ENCODE peak calls at places on chromosomes 11 and 22, in five cellular contexts. One of them, this sample, is unnamed.

GRCh38 chr22:28241637-28242290 is 322.7 kb upstream of the PITPNB start:
- DNase-seq in mucosa of gallbladder: no peak
- DNase-seq in kidney glomerular epithelial cell: no peak
- DNase-seq in RPMI8226: no peak
- DNase-seq in frontal cortex: no peak
- DNase-seq in this sample: no peak

GRCh38 chr11:127106142-127106541 is 105.6 kb upstream of the KIRREL3 start:
- DNase-seq in mucosa of gallbladder: peak
- DNase-seq in kidney glomerular epithelial cell: no peak
- DNase-seq in RPMI8226: no peak
- DNase-seq in frontal cortex: no peak
- DNase-seq in this sample: no peak

GRCh38 chr11:17012712-17013547 is 1.3 kb downstream of the PLEKHA7 start:
- DNase-seq in mucosa of gallbladder: peak
- DNase-seq in kidney glomerular epithelial cell: peak
- DNase-seq in RPMI8226: no peak
- DNase-seq in frontal cortex: peak
- DNase-seq in this sample: peak

GRCh38 chr11:62139526-62140301 is 15.9 kb downstream of the INCENP start:
- DNase-seq in mucosa of gallbladder: no peak
- DNase-seq in kidney glomerular epithelial cell: no peak
- DNase-seq in RPMI8226: no peak
- DNase-seq in frontal cortex: no peak
- DNase-seq in this sample: no peak

GRCh38 chr11:13965337-13965736 is 2.8 kb downstream of the SPON1 start:
- DNase-seq in mucosa of gallbladder: peak
- DNase-seq in kidney glomerular epithelial cell: no peak
- DNase-seq in RPMI8226: no peak
- DNase-seq in frontal cortex: no peak
- DNase-seq in this sample: no peak

GRCh38 chr11:31050061-31050790 is 319.3 kb downstream of the DCDC1 start:
- DNase-seq in mucosa of gallbladder: peak
- DNase-seq in kidney glomerular epithelial cell: no peak
- DNase-seq in RPMI8226: no peak
- DNase-seq in frontal cortex: no peak
- DNase-seq in this sample: no peak

GRCh38 chr11:42407379-42407778 is 904.4 kb upstream of the API5 start:
- DNase-seq in mucosa of gallbladder: peak
- DNase-seq in kidney glomerular epithelial cell: no peak
- DNase-seq in RPMI8226: peak
- DNase-seq in frontal cortex: no peak
- DNase-seq in this sample: no peak

GRCh38 chr11:30333405-30333804 is 10.5 kb downstream of the ARL14EP start:
- DNase-seq in mucosa of gallbladder: no peak
- DNase-seq in kidney glomerular epithelial cell: peak
- DNase-seq in RPMI8226: no peak
- DNase-seq in frontal cortex: no peak
- DNase-seq in this sample: no peak

GRCh38 chr22:40385041-40385782 is 14.8 kb downstream of the SGSM3 start:
- DNase-seq in mucosa of gallbladder: no peak
- DNase-seq in kidney glomerular epithelial cell: no peak
- DNase-seq in RPMI8226: peak
- DNase-seq in frontal cortex: no peak
- DNase-seq in this sample: no peak

GRCh38 chr11:128544625-128545024 is 42.7 kb downstream of the ETS1 start:
- DNase-seq in mucosa of gallbladder: no peak
- DNase-seq in kidney glomerular epithelial cell: peak
- DNase-seq in RPMI8226: no peak
- DNase-seq in frontal cortex: no peak
- DNase-seq in this sample: no peak

GRCh38 chr11:27466363-27466762 is 6.2 kb downstream of the LGR4 start:
- DNase-seq in mucosa of gallbladder: no peak
- DNase-seq in kidney glomerular epithelial cell: no peak
- DNase-seq in RPMI8226: no peak
- DNase-seq in frontal cortex: no peak
- DNase-seq in this sample: no peak

GRCh38 chr11:61961570-61962212 is 5.7 kb downstream of the FTH1 start:
- DNase-seq in mucosa of gallbladder: no peak
- DNase-seq in kidney glomerular epithelial cell: peak
- DNase-seq in RPMI8226: no peak
- DNase-seq in frontal cortex: peak
- DNase-seq in this sample: peak

GRCh38 chr11:126645206-126645605 is 289.7 kb downstream of the ST3GAL4 start:
- DNase-seq in mucosa of gallbladder: no peak
- DNase-seq in kidney glomerular epithelial cell: no peak
- DNase-seq in RPMI8226: no peak
- DNase-seq in frontal cortex: no peak
- DNase-seq in this sample: no peak

GRCh38 chr11:6129634-6130033 is 22.1 kb downstream of the OR56B4 start:
- DNase-seq in mucosa of gallbladder: no peak
- DNase-seq in kidney glomerular epithelial cell: no peak
- DNase-seq in RPMI8226: no peak
- DNase-seq in frontal cortex: no peak
- DNase-seq in this sample: no peak

GRCh38 chr11:82981852-82982251 is 80.3 kb downstream of the DDIAS start:
- DNase-seq in mucosa of gallbladder: no peak
- DNase-seq in kidney glomerular epithelial cell: no peak
- DNase-seq in RPMI8226: no peak
- DNase-seq in frontal cortex: no peak
- DNase-seq in this sample: no peak

GRCh38 chr11:74559110-74559933 is 33.1 kb upstream of the POLD3 start:
- DNase-seq in mucosa of gallbladder: peak
- DNase-seq in kidney glomerular epithelial cell: no peak
- DNase-seq in RPMI8226: no peak
- DNase-seq in frontal cortex: no peak
- DNase-seq in this sample: no peak

GRCh38 chr22:31244044-31244942 is 32.2 kb downstream of the LIMK2 start:
- DNase-seq in mucosa of gallbladder: no peak
- DNase-seq in kidney glomerular epithelial cell: peak
- DNase-seq in RPMI8226: no peak
- DNase-seq in frontal cortex: no peak
- DNase-seq in this sample: no peak

GRCh38 chr11:126115253-126115540 is 52.5 kb upstream of the CDON start:
- DNase-seq in mucosa of gallbladder: no peak
- DNase-seq in kidney glomerular epithelial cell: no peak
- DNase-seq in RPMI8226: peak
- DNase-seq in frontal cortex: no peak
- DNase-seq in this sample: no peak

GRCh38 chr11:128098840-128099239 is 488.5 kb downstream of the ETS1 start:
- DNase-seq in mucosa of gallbladder: no peak
- DNase-seq in kidney glomerular epithelial cell: no peak
- DNase-seq in RPMI8226: no peak
- DNase-seq in frontal cortex: no peak
- DNase-seq in this sample: no peak

GRCh38 chr22:42553475-42554361 is at the start of gene SERHL2:
- DNase-seq in mucosa of gallbladder: peak
- DNase-seq in kidney glomerular epithelial cell: no peak
- DNase-seq in RPMI8226: peak
- DNase-seq in frontal cortex: peak
- DNase-seq in this sample: peak

GRCh38 chr11:130465259-130465658 is 16.8 kb downstream of the ADAMTS15 start:
- DNase-seq in mucosa of gallbladder: no peak
- DNase-seq in kidney glomerular epithelial cell: no peak
- DNase-seq in RPMI8226: no peak
- DNase-seq in frontal cortex: no peak
- DNase-seq in this sample: no peak

GRCh38 chr11:96234866-96235441 is 108.0 kb downstream of the MAML2 start:
- DNase-seq in mucosa of gallbladder: no peak
- DNase-seq in kidney glomerular epithelial cell: no peak
- DNase-seq in RPMI8226: no peak
- DNase-seq in frontal cortex: no peak
- DNase-seq in this sample: no peak

GRCh38 chr11:86811637-86812321 is 11.4 kb downstream of the PRSS23 start:
- DNase-seq in mucosa of gallbladder: peak
- DNase-seq in kidney glomerular epithelial cell: peak
- DNase-seq in RPMI8226: no peak
- DNase-seq in frontal cortex: no peak
- DNase-seq in this sample: no peak

GRCh38 chr11:2436521-2437031 is 7.7 kb downstream of the TRPM5 start:
- DNase-seq in mucosa of gallbladder: no peak
- DNase-seq in kidney glomerular epithelial cell: no peak
- DNase-seq in RPMI8226: no peak
- DNase-seq in frontal cortex: no peak
- DNase-seq in this sample: no peak

GRCh38 chr11:8531982-8532381 is 62.0 kb downstream of the STK33 start:
- DNase-seq in mucosa of gallbladder: no peak
- DNase-seq in kidney glomerular epithelial cell: no peak
- DNase-seq in RPMI8226: no peak
- DNase-seq in frontal cortex: no peak
- DNase-seq in this sample: no peak

GRCh38 chr11:9664276-9665171 is 647 bp downstream of the SWAP70 start:
- DNase-seq in mucosa of gallbladder: peak
- DNase-seq in kidney glomerular epithelial cell: no peak
- DNase-seq in RPMI8226: no peak
- DNase-seq in frontal cortex: peak
- DNase-seq in this sample: peak

GRCh38 chr22:37220543-37220968 is 8.3 kb upstream of the SSTR3 start:
- DNase-seq in mucosa of gallbladder: no peak
- DNase-seq in kidney glomerular epithelial cell: no peak
- DNase-seq in RPMI8226: no peak
- DNase-seq in frontal cortex: no peak
- DNase-seq in this sample: no peak

GRCh38 chr11:107457205-107457557 is 444 bp downstream of the CWF19L2 start:
- DNase-seq in mucosa of gallbladder: no peak
- DNase-seq in kidney glomerular epithelial cell: no peak
- DNase-seq in RPMI8226: peak
- DNase-seq in frontal cortex: peak
- DNase-seq in this sample: no peak

GRCh38 chr11:21761000-21761399 is 431.9 kb upstream of the ANO5 start:
- DNase-seq in mucosa of gallbladder: no peak
- DNase-seq in kidney glomerular epithelial cell: no peak
- DNase-seq in RPMI8226: no peak
- DNase-seq in frontal cortex: no peak
- DNase-seq in this sample: no peak

GRCh38 chr22:50532353-50532700 is 2.5 kb upstream of the TYMP start:
- DNase-seq in mucosa of gallbladder: no peak
- DNase-seq in kidney glomerular epithelial cell: no peak
- DNase-seq in RPMI8226: no peak
- DNase-seq in frontal cortex: no peak
- DNase-seq in this sample: no peak

GRCh38 chr11:120017582-120017981 is 120.3 kb downstream of the TRIM29 start:
- DNase-seq in mucosa of gallbladder: no peak
- DNase-seq in kidney glomerular epithelial cell: no peak
- DNase-seq in RPMI8226: no peak
- DNase-seq in frontal cortex: no peak
- DNase-seq in this sample: no peak

GRCh38 chr11:124896071-124896750 is 1.5 kb downstream of the ROBO4 start:
- DNase-seq in mucosa of gallbladder: peak
- DNase-seq in kidney glomerular epithelial cell: no peak
- DNase-seq in RPMI8226: no peak
- DNase-seq in frontal cortex: no peak
- DNase-seq in this sample: no peak

GRCh38 chr11:57260937-57261783 is 24.1 kb upstream of the APLNR start:
- DNase-seq in mucosa of gallbladder: no peak
- DNase-seq in kidney glomerular epithelial cell: no peak
- DNase-seq in RPMI8226: no peak
- DNase-seq in frontal cortex: no peak
- DNase-seq in this sample: no peak

GRCh38 chr11:112558691-112559090 is 298.0 kb upstream of the PLET1 start:
- DNase-seq in mucosa of gallbladder: no peak
- DNase-seq in kidney glomerular epithelial cell: no peak
- DNase-seq in RPMI8226: no peak
- DNase-seq in frontal cortex: no peak
- DNase-seq in this sample: no peak

GRCh38 chr11:19499999-19500398 is 212.6 kb upstream of the NAV2 start:
- DNase-seq in mucosa of gallbladder: no peak
- DNase-seq in kidney glomerular epithelial cell: no peak
- DNase-seq in RPMI8226: no peak
- DNase-seq in frontal cortex: no peak
- DNase-seq in this sample: no peak

GRCh38 chr11:35096737-35097136 is 42.2 kb upstream of the CD44 start:
- DNase-seq in mucosa of gallbladder: no peak
- DNase-seq in kidney glomerular epithelial cell: no peak
- DNase-seq in RPMI8226: no peak
- DNase-seq in frontal cortex: no peak
- DNase-seq in this sample: no peak

GRCh38 chr22:45881524-45881875 is 95.5 kb downstream of the WNT7B start:
- DNase-seq in mucosa of gallbladder: no peak
- DNase-seq in kidney glomerular epithelial cell: no peak
- DNase-seq in RPMI8226: no peak
- DNase-seq in frontal cortex: no peak
- DNase-seq in this sample: no peak

GRCh38 chr11:113615098-113615497 is 91.0 kb downstream of the TMPRSS5 start:
- DNase-seq in mucosa of gallbladder: no peak
- DNase-seq in kidney glomerular epithelial cell: no peak
- DNase-seq in RPMI8226: no peak
- DNase-seq in frontal cortex: no peak
- DNase-seq in this sample: no peak

GRCh38 chr22:25747245-25747944 is 5.4 kb downstream of the MYO18B start:
- DNase-seq in mucosa of gallbladder: peak
- DNase-seq in kidney glomerular epithelial cell: peak
- DNase-seq in RPMI8226: no peak
- DNase-seq in frontal cortex: no peak
- DNase-seq in this sample: no peak